ENCODE peak calls at places on chromosomes 1 and 21, in ten cellular contexts. K is NCI-H2081 treated with DMSO at 0.1 percent for 48 hours; N is iris pigment epithelial cell; V is RPMI8226; M is WTC11; W is BJ; S is globus pallidus; O is T1000; E is head of caudate nucleus; C is CD8-positive, alpha-beta T cell. T is an unnamed sample.

GRCh38 chr1:188958461-188959115 is 1519.1 kb downstream of the BRINP3 start:
- DNase-seq in K (no peak), N (peak; percentile 49), V (no peak), M (no peak), W (no peak), S (no peak), O (no peak), E (no peak), C (no peak), T (no peak)

GRCh38 chr1:18109058-18109755 is 1.6 kb downstream of the IGSF21 start:
- DNase-seq in K (no peak), N (no peak), V (peak; percentile 53), M (no peak), W (no peak), S (no peak), O (no peak), E (peak; percentile 22), C (no peak), T (peak; percentile 14)

GRCh38 chr1:70459502-70460225 is 48.6 kb downstream of the CTH start:
- DNase-seq in K (no peak), N (peak; percentile 49), V (no peak), M (no peak), W (no peak), S (no peak), O (no peak), E (no peak), C (no peak), T (no peak)

GRCh38 chr1:228104526-228105251 is 1.6 kb upstream of the C1orf35 start:
- DNase-seq in K (no peak), N (no peak), V (no peak), M (no peak), W (no peak), S (no peak), O (no peak), E (no peak), C (no peak), T (no peak)

GRCh38 chr1:17909634-17910033 is 154.5 kb downstream of the ACTL8 start:
- DNase-seq in K (no peak), N (peak; percentile 51), V (peak; percentile 20), M (peak; percentile 74), W (no peak), S (no peak), O (no peak), E (no peak), C (no peak), T (no peak)

GRCh38 chr1:240426056-240426455 is 185.9 kb downstream of the GREM2 start:
- DNase-seq in K (no peak), N (no peak), V (no peak), M (no peak), W (no peak), S (no peak), O (no peak), E (no peak), C (no peak), T (no peak)

GRCh38 chr1:236502579-236502971 is 21.2 kb upstream of the LGALS8 start:
- DNase-seq in K (no peak), N (peak; percentile 72), V (no peak), M (no peak), W (peak; percentile 23), S (no peak), O (no peak), E (no peak), C (no peak), T (no peak)

GRCh38 chr1:185853739-185854138 is 119.5 kb downstream of the HMCN1 start:
- DNase-seq in K (no peak), N (peak; percentile 84), V (no peak), M (no peak), W (peak; percentile 71), S (no peak), O (no peak), E (no peak), C (no peak), T (no peak)

GRCh38 chr1:176119549-176119948 is 87.5 kb downstream of the COP1 start:
- DNase-seq in K (no peak), N (peak; percentile 30), V (no peak), M (no peak), W (no peak), S (no peak), O (no peak), E (no peak), C (no peak), T (no peak)

GRCh38 chr1:149942207-149942606 is 5.5 kb upstream of the MTMR11 start:
- DNase-seq in K (no peak), N (peak; percentile 43), V (no peak), M (peak; percentile 53), W (no peak), S (no peak), O (no peak), E (peak; percentile 30), C (no peak), T (no peak)

GRCh38 chr1:165988275-165988674 is 160.9 kb downstream of the UCK2 start:
- DNase-seq in K (no peak), N (no peak), V (no peak), M (no peak), W (no peak), S (no peak), O (no peak), E (no peak), C (no peak), T (no peak)

GRCh38 chr1:106787511-106787910 is 269.0 kb upstream of the PRMT6 start:
- DNase-seq in K (no peak), N (no peak), V (no peak), M (no peak), W (no peak), S (no peak), O (no peak), E (no peak), C (no peak), T (no peak)

GRCh38 chr1:211652371-211652770 is 23.1 kb downstream of the NEK2 start:
- DNase-seq in K (no peak), N (no peak), V (no peak), M (no peak), W (no peak), S (no peak), O (no peak), E (no peak), C (no peak), T (no peak)

GRCh38 chr1:118217073-118217620 is 32.1 kb upstream of the SPAG17 start:
- DNase-seq in K (no peak), N (no peak), V (no peak), M (no peak), W (no peak), S (no peak), O (no peak), E (no peak), C (no peak), T (no peak)

GRCh38 chr1:42343049-42343448 is 8.0 kb upstream of the FOXJ3 start:
- DNase-seq in K (no peak), N (no peak), V (no peak), M (no peak), W (no peak), S (no peak), O (no peak), E (no peak), C (no peak), T (no peak)

GRCh38 chr1:58013237-58013636 is 533.3 kb downstream of the OMA1 start:
- DNase-seq in K (no peak), N (no peak), V (no peak), M (no peak), W (no peak), S (no peak), O (no peak), E (no peak), C (no peak), T (no peak)

GRCh38 chr1:10941891-10942541 is 70.4 kb upstream of the TARDBP start:
- DNase-seq in K (no peak), N (peak; percentile 6), V (peak; percentile 61), M (peak; percentile 86), W (no peak), S (no peak), O (no peak), E (peak; percentile 73), C (peak; percentile 51), T (peak; percentile 39)

GRCh38 chr1:46181343-46182260 is 5.3 kb upstream of the P3R3URF start:
- DNase-seq in K (no peak), N (peak; percentile 75), V (no peak), M (no peak), W (no peak), S (no peak), O (no peak), E (no peak), C (no peak), T (no peak)

GRCh38 chr1:30197616-30197934 is 525.8 kb downstream of the MATN1 start:
- DNase-seq in K (no peak), N (peak; percentile 8), V (no peak), M (no peak), W (no peak), S (no peak), O (no peak), E (no peak), C (no peak), T (no peak)

GRCh38 chr1:30715216-30715615 is 8.2 kb downstream of the MATN1 start:
- DNase-seq in K (no peak), N (no peak), V (no peak), M (peak; percentile 47), W (no peak), S (no peak), O (no peak), E (no peak), C (no peak), T (no peak)

GRCh38 chr1:115679141-115679611 is 37.4 kb downstream of the VANGL1 start:
- DNase-seq in K (no peak), N (peak; percentile 77), V (no peak), M (no peak), W (no peak), S (no peak), O (peak; percentile 12), E (no peak), C (no peak), T (no peak)

GRCh38 chr1:77796695-77797405 is 17.4 kb downstream of the MIGA1 start:
- DNase-seq in K (no peak), N (no peak), V (no peak), M (no peak), W (no peak), S (peak; percentile 92), O (no peak), E (peak; percentile 60), C (no peak), T (peak; percentile 11)

GRCh38 chr1:16129316-16129715 is 26.6 kb downstream of the EPHA2 start:
- DNase-seq in K (no peak), N (no peak), V (no peak), M (no peak), W (no peak), S (no peak), O (no peak), E (no peak), C (no peak), T (no peak)

GRCh38 chr1:30604801-30605440 is 118.5 kb downstream of the MATN1 start:
- DNase-seq in K (no peak), N (no peak), V (no peak), M (no peak), W (no peak), S (no peak), O (no peak), E (no peak), C (no peak), T (peak; percentile 0)

GRCh38 chr21:44648557-44649311 is 2.5 kb downstream of the KRTAP10-11 start:
- DNase-seq in K (no peak), N (no peak), V (no peak), M (no peak), W (no peak), S (no peak), O (no peak), E (no peak), C (no peak), T (no peak)

GRCh38 chr21:34992736-34993135 is 56.4 kb downstream of the RUNX1 start:
- DNase-seq in K (no peak), N (peak; percentile 82), V (no peak), M (no peak), W (no peak), S (peak; percentile 8), O (no peak), E (no peak), C (no peak), T (no peak)

GRCh38 chr1:183757061-183757460 is 47.9 kb upstream of the RGL1 start:
- DNase-seq in K (no peak), N (peak; percentile 81), V (no peak), M (no peak), W (peak; percentile 64), S (no peak), O (no peak), E (no peak), C (no peak), T (no peak)

GRCh38 chr1:175690298-175690697 is 53.1 kb downstream of the TNR start:
- DNase-seq in K (no peak), N (no peak), V (no peak), M (no peak), W (no peak), S (no peak), O (no peak), E (no peak), C (no peak), T (no peak)

T was measured in prostate gland.